ENCODE peak calls at places on chromosomes 4 and X, in seven cellular contexts. F is HCT116, C is ovary, Z is endothelial cell of umbilical vein, Y is esophagus squamous epithelium, K is gastrocnemius medialis, U is right lobe of liver. J is an unnamed sample.

GRCh38 chr4:163663454-163664225 is 169.2 kb downstream of the TMA16 start:
- DNase-seq in F (no peak), C (no peak), Z (no peak), Y (no peak), K (no peak), U (no peak), J (no peak)

GRCh38 chr4:187276786-187277408 is 553.2 kb upstream of the FAT1 start:
- DNase-seq in F (no peak), C (no peak), Z (no peak), Y (no peak), K (no peak), U (no peak), J (no peak)

GRCh38 chr4:140839396-140839795 is 83.2 kb upstream of the TBC1D9 start:
- DNase-seq in F (no peak), C (no peak), Z (no peak), Y (no peak), K (no peak), U (no peak), J (no peak)

GRCh38 chr4:77821775-77822174 is 2.6 kb upstream of the CNOT6L start:
- DNase-seq in F (no peak), C (no peak), Z (peak; percentile 47), Y (no peak), K (no peak), U (no peak), J (no peak)

GRCh38 chrX:10486373-10486772 is 134.0 kb downstream of the MID1 start:
- DNase-seq in F (no peak), C (no peak), Z (peak; percentile 38), Y (no peak), K (peak; percentile 10), U (no peak), J (peak; percentile 9)

GRCh38 chrX:152641996-152642395 is 4.3 kb downstream of the GABRQ start:
- DNase-seq in F (no peak), C (no peak), Z (peak; percentile 1), Y (no peak), K (no peak), U (no peak), J (no peak)

GRCh38 chr4:169341490-169341889 is 70.7 kb upstream of the SH3RF1 start:
- DNase-seq in F (no peak), C (no peak), Z (no peak), Y (no peak), K (no peak), U (no peak), J (no peak)

GRCh38 chrX:112694062-112694461 is 14.3 kb upstream of the LHFPL1 start:
- DNase-seq in F (no peak), C (no peak), Z (no peak), Y (no peak), K (no peak), U (no peak), J (no peak)

DNA sequence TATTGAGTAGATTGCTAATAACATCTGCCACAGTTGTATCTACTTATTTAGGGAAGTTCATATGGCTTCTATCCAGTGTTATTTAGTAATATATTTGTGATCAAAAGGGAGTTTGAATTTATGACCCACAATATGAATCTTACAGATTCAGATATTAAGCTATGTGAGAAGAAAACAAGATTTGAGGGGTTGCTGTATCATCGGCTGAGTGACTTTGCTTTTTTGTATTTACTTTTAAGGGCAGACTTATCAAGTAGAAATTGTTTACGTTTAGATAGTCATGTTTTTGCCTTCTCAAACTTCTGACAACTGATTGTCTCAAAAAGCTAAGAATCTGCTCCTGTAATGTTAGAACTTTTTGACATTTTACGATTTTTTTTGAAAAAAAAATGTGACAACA is 17.2 kb upstream of the DCK start:
- DNase-seq in F (no peak), C (no peak), Z (no peak), Y (no peak), K (no peak), U (no peak), J (no peak)
- TF ChIP-seq POLR2A in F (no peak), C (no peak), Z (no peak), Y (no peak), K (no peak), U (no peak), J (no peak)

DNA sequence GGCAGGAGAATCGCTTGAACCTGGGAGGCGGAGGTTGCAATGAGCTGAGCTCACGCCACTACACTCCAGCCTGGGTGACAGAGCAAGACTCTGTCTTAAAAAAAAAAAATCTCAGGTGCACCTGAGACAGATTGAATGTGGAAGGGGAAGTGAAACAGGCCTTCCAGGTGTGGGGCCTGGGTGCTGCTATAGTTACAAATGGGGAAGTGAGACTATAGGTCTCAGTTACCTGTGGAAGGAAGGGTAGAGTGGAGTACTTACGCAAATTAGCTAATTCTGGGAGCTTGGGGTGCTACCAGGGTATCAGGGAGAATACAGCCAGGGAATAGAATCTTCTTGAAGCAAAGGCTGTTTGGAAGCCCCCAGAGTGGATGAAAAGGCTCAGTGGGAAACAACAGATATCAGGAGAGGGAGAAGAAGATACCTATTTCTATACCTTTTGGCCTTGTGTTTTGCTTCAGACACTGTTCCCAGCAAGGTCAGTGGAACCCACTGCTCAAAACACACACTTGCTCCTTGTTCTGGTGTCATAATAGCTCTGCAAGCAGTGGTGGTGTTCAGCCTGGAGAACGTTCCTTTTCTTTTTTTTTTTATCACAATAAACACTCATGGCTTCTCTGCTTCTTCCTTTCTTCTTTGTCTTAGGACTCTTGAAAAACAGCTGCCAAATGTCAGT is 7.0 kb downstream of the CD38 start:
- DNase-seq in F (no peak), C (no peak), Z (no peak), Y (no peak), K (no peak), U (no peak), J (no peak)
- H3K4me1 ChIP-seq in F (no peaks in the 10 kb centered on the region), C (no peaks in the 10 kb centered on the region), Z (no peaks in the 10 kb centered on the region), Y (no peaks in the 10 kb centered on the region), K (peaks cover 1% of the 10 kb centered on the region), U (no peaks in the 10 kb centered on the region), J (no peaks in the 10 kb centered on the region)

DNA sequence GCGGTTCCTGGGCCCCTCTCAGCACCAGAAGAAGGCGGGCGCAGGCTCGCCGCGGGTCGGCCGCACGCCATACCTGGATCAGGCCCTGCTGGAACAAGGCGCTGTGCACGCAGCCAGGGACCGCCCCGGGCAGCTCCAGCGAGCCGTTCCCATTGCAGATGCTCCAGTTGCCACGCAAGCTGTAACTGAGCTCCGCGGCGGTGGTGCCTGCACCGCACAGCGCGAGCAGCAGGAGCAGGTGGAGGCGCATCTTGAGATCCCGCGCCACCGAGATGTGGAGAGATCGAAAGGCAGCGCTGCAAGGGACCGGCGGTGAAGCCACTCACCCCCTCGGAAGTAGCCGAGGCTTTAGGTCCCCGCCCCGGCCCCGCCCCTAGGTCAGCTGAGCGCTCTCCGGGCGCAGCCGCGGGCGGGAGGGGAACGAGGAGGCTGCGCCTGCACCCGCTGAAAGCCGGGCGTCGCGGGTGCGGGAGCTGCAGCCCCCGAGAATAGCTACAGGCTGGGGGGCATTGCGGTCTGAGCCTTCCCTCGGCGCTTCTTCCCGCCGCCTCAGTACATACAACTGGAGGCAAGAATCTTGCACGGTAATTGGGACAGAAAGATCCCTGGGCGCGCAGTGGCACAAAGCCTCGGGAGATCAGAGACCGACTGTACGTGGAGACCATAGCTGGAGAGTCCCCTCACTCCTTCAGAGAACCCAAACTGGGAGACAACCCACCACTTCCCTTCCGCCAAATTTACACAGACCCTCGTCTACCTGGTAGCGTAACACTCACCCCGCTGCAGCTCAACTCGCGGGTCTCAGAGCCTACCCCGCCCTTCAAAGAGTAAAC is at the start of gene MANBA:
- DNase-seq in F (peak; percentile 56), C (peak; percentile 79), Z (peak; percentile 70), Y (peak; percentile 22), K (peak; percentile 74), U (peak; percentile 93), J (peak; percentile 71)
- TF ChIP-seq POLR2A in F (peak; percentile 51), C (no peak), Z (peak; percentile 51), Y (peak; percentile 48), K (peak; percentile 65), U (peak; percentile 81), J (peak; percentile 65)

GRCh38 chr4:51851090-51851936 is 8.4 kb downstream of the DCUN1D4 start:
- DNase-seq in F (no peak), C (no peak), Z (no peak), Y (no peak), K (no peak), U (no peak), J (no peak)
- H3K4me1 ChIP-seq in F (peaks cover 5% of the 10 kb centered on the region), C (peaks cover 16% of the 10 kb centered on the region), Z (no peaks in the 10 kb centered on the region), Y (peaks cover 9% of the 10 kb centered on the region), K (peaks cover 61% of the 10 kb centered on the region), U (peaks cover 63% of the 10 kb centered on the region), J (peaks cover 3% of the 10 kb centered on the region)

J was measured in tibial nerve.